ENCODE peak calls at places on chromosomes 4 and X, in five cellular contexts. M is HFF-Myc, T is SK-N-SH, Q is sigmoid colon, R is fibroblast of lung. D is an unnamed sample.

GRCh38 chrX:5957506-5957905 is 271.2 kb downstream of the NLGN4X start:
- DNase-seq in M (no peak), T (no peak), Q (no peak), R (peak), D (no peak)

GRCh38 chr4:147682755-147683154 is 1.2 kb downstream of the PRMT9 start:
- DNase-seq in M (no peak), T (peak), Q (no peak), R (peak), D (no peak)

GRCh38 chrX:16466640-16467432 is 183.1 kb upstream of the S100G start:
- DNase-seq in M (no peak), T (no peak), Q (no peak), R (peak), D (no peak)

GRCh38 chrX:13051529-13052172 is 7.2 kb upstream of the FAM9C start:
- DNase-seq in M (no peak), T (no peak), Q (no peak), R (peak), D (no peak)

GRCh38 chr4:139633195-139633594 is 32.4 kb upstream of the MGST2 start:
- DNase-seq in M (no peak), T (no peak), Q (no peak), R (no peak), D (no peak)

GRCh38 chr4:169147217-169147616 is 123.5 kb downstream of the SH3RF1 start:
- DNase-seq in M (peak), T (no peak), Q (no peak), R (peak), D (no peak)

GRCh38 chr4:25367004-25367621 is 9.9 kb upstream of the ANAPC4 start:
- DNase-seq in M (no peak), T (peak), Q (no peak), R (peak), D (no peak)

GRCh38 chrX:17788439-17788838 is 51.1 kb downstream of the SCML1 start:
- DNase-seq in M (peak), T (peak), Q (no peak), R (peak), D (no peak)

GRCh38 chr4:38769441-38770210 is 13.2 kb downstream of the TLR10 start:
- DNase-seq in M (no peak), T (no peak), Q (no peak), R (no peak), D (no peak)

GRCh38 chr4:75142377-75142776 is 209.5 kb downstream of the PARM1 start:
- DNase-seq in M (no peak), T (no peak), Q (no peak), R (peak), D (no peak)

GRCh38 chr4:1604706-1605205 is 79.4 kb downstream of the FAM53A start:
- DNase-seq in M (no peak), T (peak), Q (peak), R (no peak), D (no peak)

GRCh38 chrX:1394731-1395501 is 3.0 kb upstream of the SLC25A6 start:
- DNase-seq in M (no peak), T (no peak), Q (peak), R (no peak), D (no peak)

GRCh38 chr4:34198966-34199365 is 2045.3 kb downstream of the ARAP2 start:
- DNase-seq in M (no peak), T (no peak), Q (no peak), R (no peak), D (no peak)

DNA sequence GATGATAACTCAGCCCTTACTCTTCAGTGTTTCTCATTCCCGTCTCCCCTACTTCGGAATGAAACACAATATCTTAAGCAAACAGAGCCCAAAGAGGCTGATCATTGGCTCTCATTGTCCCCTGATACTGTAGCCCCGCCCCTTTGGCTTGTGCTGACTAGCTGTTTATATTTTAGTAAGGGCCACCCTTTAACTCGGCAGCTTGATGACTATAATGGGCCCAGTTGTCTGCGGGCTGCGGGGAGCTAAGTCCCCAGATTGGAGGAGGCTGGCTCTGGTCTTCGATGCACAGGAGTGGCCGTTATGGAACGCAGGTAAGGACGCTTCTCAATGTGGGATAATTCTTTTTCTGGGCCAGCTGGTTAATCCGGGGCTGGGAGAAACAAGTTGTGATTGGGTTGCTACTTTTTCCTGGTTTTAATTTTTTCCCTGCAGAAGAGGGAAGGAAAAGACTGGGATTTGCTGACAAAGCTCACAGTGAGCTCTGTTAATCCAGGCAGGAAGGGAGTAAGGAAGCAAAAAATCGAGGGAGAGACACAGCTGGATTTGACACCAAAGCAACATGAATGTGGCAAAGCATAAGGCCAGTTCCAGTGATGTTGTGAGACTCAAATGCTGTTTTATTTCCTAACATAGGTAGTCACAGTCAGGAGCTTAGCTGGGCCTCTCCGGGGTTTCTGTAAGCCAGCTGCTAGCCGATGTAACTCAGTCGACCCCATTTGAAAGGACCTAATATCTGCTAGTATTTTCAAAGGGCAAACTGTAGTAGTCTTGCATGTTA is at the start of gene TRIM2:
- DNase-seq in M (no peak), T (no peak), Q (peak), R (peak), D (no peak)
- H3K4me3 ChIP-seq in M (peak), T (no peak), Q (peak), R (peak), D (peak)

DNA sequence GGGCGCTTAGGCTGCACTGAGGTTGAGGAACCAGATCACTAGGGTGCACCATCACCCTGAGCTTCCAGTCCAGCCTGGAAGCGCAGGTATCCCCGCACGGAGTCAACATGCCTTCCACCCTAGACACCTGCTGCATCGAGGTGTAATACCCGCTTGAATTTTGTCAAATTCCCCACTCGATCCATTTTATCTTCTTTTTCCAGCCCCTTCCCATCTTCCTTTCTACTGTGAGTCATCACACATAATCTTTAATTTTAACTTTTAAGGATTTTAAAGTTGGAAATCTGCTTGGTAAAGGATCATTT is 824 bp downstream of the PLK4 start:
- DNase-seq in M (no peak), T (no peak), Q (no peak), R (no peak), D (no peak)
- TF ChIP-seq CTCF in M (no peak), T (peak), Q (no peak), R (no peak), D (no peak)

GRCh38 chr4:182807346-182807745 is 109.8 kb downstream of the DCTD start:
- DNase-seq in M (no peak), T (no peak), Q (no peak), R (no peak), D (no peak)
- H3K4me3 ChIP-seq in M (no peak), T (no peak), Q (no peak), R (no peak), D (no peak)

GRCh38 chrX:69165116-69165651 is at the start of gene PJA1:
- DNase-seq in M (no peak), T (peak), Q (peak), R (peak), D (no peak)
- TF ChIP-seq CTCF in M (no peak), T (no peak), Q (no peak), R (no peak), D (no peak)

D was measured in AG04449.